ENCODE peak calls at places on chromosomes 3 and 15, in five cellular contexts. U is DND-41, H is tibial artery, B is nephron progenitor cell, M is natural killer cell. F is an unnamed sample.
A peak's percentile ranks its signal among the peaks of the same experiment; 100 is the strongest.

GRCh38 chr3:141529256-141530132 is 42.7 kb downstream of the RASA2 start:
- DNase-seq in B (no peak), U (no peak), M (no peak), H (no peak), F (no peak)

GRCh38 chr3:196175717-196176116 is 35.5 kb downstream of the ZDHHC19 start:
- DNase-seq in B (no peak), H (no peak), M (no peak), U (no peak), F (no peak)

GRCh38 chr3:197465996-197466549 is 89.7 kb downstream of the BDH1 start:
- DNase-seq in U (no peak), B (no peak), H (no peak), M (no peak), F (peak; percentile 69)

GRCh38 chr3:190265795-190266194 is 56.5 kb downstream of the CLDN1 start:
- DNase-seq in M (no peak), H (no peak), B (no peak), U (no peak), F (peak; percentile 29)

GRCh38 chr3:102174312-102174712 is 260.5 kb upstream of the ZPLD1 start:
- DNase-seq in M (no peak), H (no peak), U (no peak), B (no peak), F (peak; percentile 71)

GRCh38 chr3:187986514-187986934 is 167.4 kb upstream of the LPP start:
- DNase-seq in U (peak; percentile 60), B (no peak), M (no peak), H (no peak), F (peak; percentile 84)

GRCh38 chr3:160340351-160340750 is 58.7 kb downstream of the IFT80 start:
- DNase-seq in U (no peak), M (no peak), B (no peak), H (no peak), F (no peak)

GRCh38 chr15:58227706-58228543 is 89.7 kb downstream of the AQP9 start:
- DNase-seq in H (peak; percentile 73), B (peak; percentile 78), U (peak; percentile 72), M (peak; percentile 56), F (peak; percentile 89)

GRCh38 chr15:58269455-58270414 is 131.6 kb downstream of the AQP9 start:
- DNase-seq in B (peak; percentile 40), H (no peak), U (peak; percentile 58), M (no peak), F (peak; percentile 74)

GRCh38 chr3:188400494-188401243 is 246.7 kb downstream of the LPP start:
- DNase-seq in H (no peak), U (peak; percentile 16), M (no peak), B (no peak), F (no peak)

GRCh38 chr3:50189274-50189673 is 2.1 kb upstream of the GNAT1 start:
- DNase-seq in B (peak; percentile 68), U (peak; percentile 61), H (peak; percentile 89), M (no peak), F (peak; percentile 90)

GRCh38 chr3:154122096-154122911 is 1.1 kb downstream of the ARHGEF26 start:
- DNase-seq in M (no peak), U (no peak), B (peak; percentile 41), H (peak; percentile 67), F (no peak)

GRCh38 chr3:12977117-12977808 is 96.0 kb downstream of the IQSEC1 start:
- DNase-seq in M (no peak), B (no peak), U (no peak), H (no peak), F (no peak)

GRCh38 chr3:40427045-40427669 is 30.0 kb upstream of the RPL14 start:
- DNase-seq in H (no peak), U (no peak), M (no peak), B (no peak), F (no peak)

GRCh38 chr15:57611938-57612337 is 20.2 kb downstream of the MYZAP start:
- DNase-seq in H (no peak), U (no peak), B (no peak), M (no peak), F (peak; percentile 37)

GRCh38 chr3:168684519-168684918 is 588.8 kb upstream of the GOLIM4 start:
- DNase-seq in B (no peak), M (no peak), H (no peak), U (no peak), F (no peak)

GRCh38 chr3:160395297-160395696 is 3.7 kb downstream of the IFT80 start:
- DNase-seq in H (no peak), U (no peak), B (no peak), M (no peak), F (peak; percentile 73)

GRCh38 chr15:77840962-77841361 is 208.2 kb upstream of the LINGO1 start:
- DNase-seq in H (peak; percentile 11), B (no peak), U (no peak), M (no peak), F (peak; percentile 81)

GRCh38 chr3:129699199-129699598 is 92.7 kb upstream of the PLXND1 start:
- DNase-seq in H (no peak), M (no peak), U (no peak), B (no peak), F (no peak)

GRCh38 chr15:85501574-85501973 is 121.2 kb downstream of the AKAP13 start:
- DNase-seq in M (no peak), B (no peak), U (no peak), H (no peak), F (no peak)

GRCh38 chr3:102444101-102444500 is 9.3 kb downstream of the ZPLD1 start:
- DNase-seq in B (no peak), M (no peak), H (no peak), U (no peak), F (peak; percentile 56)

GRCh38 chr15:89972085-89972484 is 29.0 kb upstream of the ZNF710 start:
- DNase-seq in H (no peak), B (no peak), U (no peak), M (no peak), F (no peak)

GRCh38 chr15:89967892-89968291 is 33.2 kb upstream of the ZNF710 start:
- DNase-seq in U (no peak), B (no peak), H (no peak), M (no peak), F (no peak)

GRCh38 chr15:89975482-89976291 is 25.4 kb upstream of the ZNF710 start:
- DNase-seq in U (no peak), B (no peak), M (no peak), H (no peak), F (no peak)

DNA sequence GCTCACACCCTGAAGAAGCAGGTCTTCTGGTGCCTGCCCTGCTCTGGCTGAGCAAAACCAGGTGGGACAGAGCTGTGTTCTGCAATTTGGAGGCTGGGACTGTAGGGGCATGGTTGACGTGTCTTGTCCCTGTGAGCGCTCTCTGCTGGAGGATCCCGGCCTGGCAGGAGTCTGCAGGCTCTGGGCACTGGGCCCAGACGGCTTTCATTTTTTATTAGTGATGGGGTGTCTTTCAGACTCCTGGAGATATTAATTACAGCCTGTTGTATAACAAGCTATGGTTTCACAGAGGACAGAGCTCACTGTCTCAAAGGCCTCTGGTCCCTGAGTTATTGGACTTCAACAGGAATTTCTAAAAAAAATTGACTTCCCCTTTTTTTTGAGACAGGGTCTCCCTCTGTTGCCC is 29.5 kb upstream of the ZNF710 start:
- DNase-seq in B (peak; percentile 72), M (peak; percentile 27), H (no peak), U (peak; percentile 44), F (peak; percentile 48)
- TF ChIP-seq CTCF in B (peak; percentile 65), M (peak; percentile 20), H (peak; percentile 22), U (peak; percentile 58), F (peak; percentile 63)

DNA sequence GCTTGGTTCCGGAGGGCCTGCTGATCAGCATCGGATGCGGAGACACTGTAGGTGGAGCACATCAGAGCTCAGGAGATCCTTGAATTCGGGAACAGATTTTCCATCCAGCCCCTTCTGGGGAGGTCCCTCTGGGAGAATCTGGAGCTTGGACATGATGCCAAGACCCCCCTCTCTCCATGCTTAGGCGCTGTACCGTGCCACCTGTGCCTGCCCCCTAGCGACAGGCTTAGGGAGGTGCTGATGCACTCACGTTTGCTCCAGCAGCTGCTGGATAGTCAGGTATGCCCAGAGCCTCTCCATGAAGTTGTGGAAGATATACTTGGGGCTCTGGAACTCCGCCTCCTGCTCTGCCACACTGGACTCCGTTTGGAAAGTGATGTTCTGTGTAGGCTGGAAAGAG is 9.7 kb downstream of the ITIH4 start:
- DNase-seq in U (peak; percentile 20), B (peak; percentile 52), M (no peak), H (no peak), F (no peak)
- TF ChIP-seq CTCF in U (peak; percentile 61), B (peak; percentile 69), M (peak; percentile 22), H (peak; percentile 42), F (peak; percentile 66)

GRCh38 chr3:105022813-105023212 is 343.9 kb upstream of the ALCAM start:
- DNase-seq in U (no peak), M (no peak), B (no peak), H (no peak), F (no peak)
- TF ChIP-seq CTCF in U (no peak), M (no peak), B (no peak), H (no peak), F (no peak)

DNA sequence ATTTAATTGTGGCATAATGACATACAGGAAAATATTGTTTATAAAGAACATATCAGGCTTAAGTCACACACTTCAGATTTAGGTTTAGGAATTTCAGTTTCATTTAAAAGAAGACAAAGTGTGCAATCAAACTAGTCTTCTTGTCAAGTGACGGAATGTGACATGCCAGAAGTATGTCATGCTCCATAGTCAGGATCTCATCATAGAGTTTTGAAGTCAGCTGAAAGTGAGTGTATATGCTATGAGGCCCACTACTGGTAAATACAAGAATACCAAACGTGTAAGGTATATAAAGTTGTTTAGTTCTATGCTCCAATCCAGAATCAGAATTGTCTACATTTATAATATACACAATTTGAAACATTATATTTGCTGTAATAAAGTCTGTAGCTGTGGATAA is 988.4 kb downstream of the TBL1XR1 start:
- DNase-seq in M (no peak), U (no peak), H (no peak), B (no peak), F (no peak)
- TF ChIP-seq CTCF in M (no peak), U (no peak), H (no peak), B (no peak), F (no peak)

DNA sequence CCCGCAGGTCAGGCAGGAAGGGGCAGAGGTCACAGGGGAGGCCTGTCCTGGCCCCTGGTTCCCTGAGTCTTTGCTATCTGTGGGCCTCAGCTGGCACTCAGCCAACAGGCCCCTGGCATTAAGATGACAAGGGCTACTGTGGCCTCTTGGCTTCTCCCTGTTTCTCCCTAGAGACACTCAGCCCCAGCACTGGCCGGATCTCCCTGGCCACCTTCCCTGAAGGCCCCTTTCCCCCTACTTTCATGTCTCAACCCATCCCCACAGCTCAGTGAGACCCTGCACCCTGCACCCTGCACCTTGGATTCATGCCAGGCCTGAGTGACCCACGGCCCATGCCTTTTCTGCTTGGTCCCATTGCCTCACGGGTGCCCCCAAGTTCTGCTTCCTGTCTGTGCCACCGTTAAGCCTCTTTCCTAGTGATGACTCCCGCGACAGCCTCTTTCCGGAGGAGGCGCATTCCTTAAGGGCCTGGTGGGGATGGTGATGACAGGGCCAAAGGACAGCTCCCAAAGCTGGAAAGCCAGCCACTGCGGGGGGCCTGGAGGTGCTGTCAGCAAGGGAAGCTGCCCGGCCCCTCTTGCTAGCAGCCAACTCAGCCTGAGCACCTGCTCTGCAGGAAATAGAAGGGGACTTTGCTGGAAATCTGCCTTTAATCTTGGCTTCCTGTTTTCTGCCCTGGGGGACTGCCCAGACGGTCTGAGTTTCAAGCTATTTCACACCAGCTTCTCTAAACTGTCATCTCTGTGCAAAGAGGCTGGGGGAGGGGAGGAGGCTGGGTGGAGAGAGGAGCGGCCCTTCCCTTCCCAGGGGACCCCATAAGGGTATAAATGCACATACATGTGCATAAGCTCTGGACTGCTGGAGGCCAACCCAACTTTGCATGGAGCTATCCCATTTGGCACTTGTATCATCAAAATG is 4.8 kb upstream of the CSK start:
- DNase-seq in H (no peak), U (peak; percentile 82), M (peak; percentile 56), B (no peak), F (no peak)
- TF ChIP-seq CTCF in H (no peak), U (no peak), M (no peak), B (no peak), F (no peak)